ENCODE peak calls at places on chromosomes 6 and 20, in eight cellular contexts. One of them, this sample, is unnamed.

GRCh38 chr6:36625161-36625919 is 31.2 kb downstream of the SRSF3 start:
- ATAC-seq in Panc1: no peak
- ATAC-seq in HCT116: no peak
- ATAC-seq in HepG2: no peak
- ATAC-seq in GM12878: no peak
- ATAC-seq in K562: no peak
- ATAC-seq in GM23338: no peak
- ATAC-seq in upper lobe of left lung: no peak
- ATAC-seq in this sample: peak; percentile 43

GRCh38 chr20:61670274-61670673 is 395.4 kb downstream of the TAF4 start:
- ATAC-seq in HepG2: no peak
- ATAC-seq in GM12878: no peak
- ATAC-seq in GM23338: no peak
- ATAC-seq in upper lobe of left lung: no peak
- ATAC-seq in K562: no peak
- ATAC-seq in HCT116: no peak
- ATAC-seq in Panc1: no peak
- ATAC-seq in this sample: no peak

GRCh38 chr6:157075549-157076426 is 247.5 kb downstream of the TMEM242 start:
- ATAC-seq in GM12878: peak; percentile 92
- ATAC-seq in Panc1: no peak
- ATAC-seq in HCT116: no peak
- ATAC-seq in K562: peak; percentile 65
- ATAC-seq in upper lobe of left lung: no peak
- ATAC-seq in HepG2: no peak
- ATAC-seq in GM23338: no peak
- ATAC-seq in this sample: no peak

GRCh38 chr20:50572922-50573777 is 63.0 kb downstream of the PTPN1 start:
- ATAC-seq in HCT116: no peak
- ATAC-seq in upper lobe of left lung: no peak
- ATAC-seq in HepG2: no peak
- ATAC-seq in GM12878: no peak
- ATAC-seq in GM23338: no peak
- ATAC-seq in Panc1: no peak
- ATAC-seq in K562: no peak
- ATAC-seq in this sample: peak; percentile 66

GRCh38 chr6:158789115-158789917 is 29.9 kb downstream of the EZR start:
- ATAC-seq in upper lobe of left lung: no peak
- ATAC-seq in HepG2: peak; percentile 36
- ATAC-seq in HCT116: no peak
- ATAC-seq in GM12878: peak; percentile 32
- ATAC-seq in K562: no peak
- ATAC-seq in GM23338: no peak
- ATAC-seq in Panc1: no peak
- ATAC-seq in this sample: no peak

GRCh38 chr6:36290668-36291620 is 21.1 kb downstream of the PNPLA1 start:
- ATAC-seq in HepG2: no peak
- ATAC-seq in HCT116: no peak
- ATAC-seq in K562: peak; percentile 77
- ATAC-seq in GM23338: no peak
- ATAC-seq in Panc1: no peak
- ATAC-seq in upper lobe of left lung: no peak
- ATAC-seq in GM12878: no peak
- ATAC-seq in this sample: no peak

GRCh38 chr6:143838395-143838794 is 4.7 kb upstream of the LTV1 start:
- ATAC-seq in HCT116: no peak
- ATAC-seq in Panc1: no peak
- ATAC-seq in GM23338: no peak
- ATAC-seq in HepG2: no peak
- ATAC-seq in upper lobe of left lung: no peak
- ATAC-seq in K562: no peak
- ATAC-seq in GM12878: no peak
- ATAC-seq in this sample: no peak

GRCh38 chr20:52410182-52410647 is 218.6 kb upstream of the ZFP64 start:
- ATAC-seq in upper lobe of left lung: no peak
- ATAC-seq in Panc1: no peak
- ATAC-seq in HepG2: no peak
- ATAC-seq in K562: peak; percentile 31
- ATAC-seq in HCT116: no peak
- ATAC-seq in GM12878: no peak
- ATAC-seq in GM23338: no peak
- ATAC-seq in this sample: peak; percentile 84

GRCh38 chr20:62243906-62244515 is 5.7 kb downstream of the OSBPL2 start:
- ATAC-seq in HCT116: no peak
- ATAC-seq in HepG2: no peak
- ATAC-seq in K562: no peak
- ATAC-seq in upper lobe of left lung: no peak
- ATAC-seq in Panc1: no peak
- ATAC-seq in GM23338: no peak
- ATAC-seq in GM12878: no peak
- ATAC-seq in this sample: no peak

GRCh38 chr6:85078071-85078470 is 313.7 kb upstream of the TBX18 start:
- ATAC-seq in HCT116: peak; percentile 74
- ATAC-seq in K562: no peak
- ATAC-seq in GM12878: no peak
- ATAC-seq in HepG2: no peak
- ATAC-seq in Panc1: no peak
- ATAC-seq in GM23338: no peak
- ATAC-seq in upper lobe of left lung: no peak
- ATAC-seq in this sample: no peak

GRCh38 chr6:30951907-30952469 is 11.2 kb downstream of the MUCL3 start:
- ATAC-seq in Panc1: no peak
- ATAC-seq in HCT116: no peak
- ATAC-seq in GM23338: no peak
- ATAC-seq in K562: no peak
- ATAC-seq in GM12878: peak; percentile 6
- ATAC-seq in upper lobe of left lung: no peak
- ATAC-seq in HepG2: no peak
- ATAC-seq in this sample: no peak

GRCh38 chr6:4358414-4359107 is 223.2 kb upstream of the ECI2 start:
- ATAC-seq in upper lobe of left lung: peak; percentile 85
- ATAC-seq in GM23338: peak; percentile 78
- ATAC-seq in Panc1: peak; percentile 97
- ATAC-seq in GM12878: no peak
- ATAC-seq in HepG2: peak; percentile 94
- ATAC-seq in HCT116: peak; percentile 92
- ATAC-seq in K562: peak; percentile 86
- ATAC-seq in this sample: peak; percentile 95

GRCh38 chr6:84976516-84977420 is 212.4 kb upstream of the TBX18 start:
- ATAC-seq in GM12878: no peak
- ATAC-seq in K562: no peak
- ATAC-seq in Panc1: no peak
- ATAC-seq in HCT116: no peak
- ATAC-seq in upper lobe of left lung: no peak
- ATAC-seq in HepG2: no peak
- ATAC-seq in GM23338: no peak
- ATAC-seq in this sample: no peak

GRCh38 chr20:50197463-50197862 is 6.8 kb downstream of the CEBPB start:
- ATAC-seq in upper lobe of left lung: no peak
- ATAC-seq in GM23338: no peak
- ATAC-seq in Panc1: no peak
- ATAC-seq in HCT116: no peak
- ATAC-seq in K562: peak; percentile 21
- ATAC-seq in GM12878: no peak
- ATAC-seq in HepG2: peak; percentile 18
- ATAC-seq in this sample: no peak

GRCh38 chr20:3276400-3277015 is 37.5 kb upstream of the SLC4A11 start:
- ATAC-seq in GM12878: peak; percentile 83
- ATAC-seq in K562: peak; percentile 95
- ATAC-seq in upper lobe of left lung: no peak
- ATAC-seq in Panc1: peak; percentile 46
- ATAC-seq in HepG2: peak; percentile 87
- ATAC-seq in HCT116: peak; percentile 92
- ATAC-seq in GM23338: peak; percentile 88
- ATAC-seq in this sample: no peak

GRCh38 chr6:39685486-39685826 is 39.8 kb downstream of the KIF6 start:
- ATAC-seq in K562: no peak
- ATAC-seq in upper lobe of left lung: no peak
- ATAC-seq in HCT116: no peak
- ATAC-seq in Panc1: no peak
- ATAC-seq in HepG2: no peak
- ATAC-seq in GM23338: no peak
- ATAC-seq in GM12878: peak; percentile 77
- ATAC-seq in this sample: no peak

GRCh38 chr20:62117658-62118057 is 4.6 kb upstream of the LSM14B start:
- ATAC-seq in GM12878: no peak
- ATAC-seq in upper lobe of left lung: no peak
- ATAC-seq in K562: no peak
- ATAC-seq in Panc1: no peak
- ATAC-seq in HepG2: no peak
- ATAC-seq in GM23338: no peak
- ATAC-seq in HCT116: no peak
- ATAC-seq in this sample: no peak

DNA sequence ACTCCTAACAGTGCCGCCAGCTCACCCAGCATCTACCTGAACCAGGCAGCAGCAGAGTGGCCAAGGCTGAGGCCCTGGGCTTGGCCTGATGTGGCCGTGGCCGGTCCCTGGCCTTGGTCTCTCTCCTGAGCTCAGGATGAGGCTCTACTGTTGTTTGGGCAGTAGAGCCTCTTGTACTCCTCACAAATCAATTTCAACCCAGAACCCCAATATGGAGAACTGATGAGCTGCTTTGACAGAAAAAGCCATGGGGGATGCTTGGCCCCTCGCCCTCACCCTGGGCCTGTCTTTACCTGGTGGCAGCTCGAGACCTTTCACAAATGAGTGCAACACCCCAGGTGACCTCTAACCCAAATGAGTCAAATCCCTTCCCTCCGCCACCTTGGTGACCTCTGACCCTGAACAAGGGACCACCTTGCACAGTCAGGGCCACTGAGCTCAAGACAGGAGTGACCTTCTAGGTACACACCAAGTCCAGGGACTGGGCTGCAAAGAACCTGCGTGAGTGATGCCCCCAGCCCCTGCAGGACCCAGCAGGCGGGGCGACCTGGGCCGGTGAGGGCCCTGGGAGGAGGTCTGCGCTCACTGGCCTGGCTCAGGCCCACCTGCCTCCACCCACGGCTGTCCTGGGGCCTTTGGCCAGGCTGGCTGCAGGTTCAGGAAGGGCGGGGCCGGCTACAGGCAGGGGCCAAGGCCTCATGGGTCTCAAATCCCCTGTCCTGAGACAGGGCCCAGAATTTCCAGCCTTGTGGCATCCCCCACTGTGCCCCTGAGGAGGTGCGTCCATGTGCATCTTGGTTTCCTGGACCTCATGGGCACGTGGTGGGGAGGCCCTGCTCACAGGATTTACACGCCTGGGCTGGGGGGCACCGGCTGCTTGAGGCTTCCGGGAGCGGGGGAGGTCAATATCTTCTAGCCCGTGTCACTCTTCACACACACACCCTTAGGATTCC is 30.2 kb downstream of the PSMG4 start:
- ATAC-seq in K562: peak; percentile 60
- ATAC-seq in HepG2: no peak
- ATAC-seq in HCT116: no peak
- ATAC-seq in GM23338: no peak
- ATAC-seq in GM12878: no peak
- ATAC-seq in upper lobe of left lung: no peak
- ATAC-seq in Panc1: no peak
- ATAC-seq in this sample: no peak
- H3K4me1 ChIP-seq in K562: peaks cover 42% of the 10 kb centered on the region
- H3K4me1 ChIP-seq in HepG2: no peaks in the 10 kb centered on the region
- H3K4me1 ChIP-seq in HCT116: no peaks in the 10 kb centered on the region
- H3K4me1 ChIP-seq in GM23338: no peaks in the 10 kb centered on the region
- H3K4me1 ChIP-seq in GM12878: no peaks in the 10 kb centered on the region
- H3K4me1 ChIP-seq in upper lobe of left lung: peaks cover 4% of the 10 kb centered on the region
- H3K4me1 ChIP-seq in Panc1: no peaks in the 10 kb centered on the region
- H3K4me1 ChIP-seq in this sample: peaks cover 12% of the 10 kb centered on the region

DNA sequence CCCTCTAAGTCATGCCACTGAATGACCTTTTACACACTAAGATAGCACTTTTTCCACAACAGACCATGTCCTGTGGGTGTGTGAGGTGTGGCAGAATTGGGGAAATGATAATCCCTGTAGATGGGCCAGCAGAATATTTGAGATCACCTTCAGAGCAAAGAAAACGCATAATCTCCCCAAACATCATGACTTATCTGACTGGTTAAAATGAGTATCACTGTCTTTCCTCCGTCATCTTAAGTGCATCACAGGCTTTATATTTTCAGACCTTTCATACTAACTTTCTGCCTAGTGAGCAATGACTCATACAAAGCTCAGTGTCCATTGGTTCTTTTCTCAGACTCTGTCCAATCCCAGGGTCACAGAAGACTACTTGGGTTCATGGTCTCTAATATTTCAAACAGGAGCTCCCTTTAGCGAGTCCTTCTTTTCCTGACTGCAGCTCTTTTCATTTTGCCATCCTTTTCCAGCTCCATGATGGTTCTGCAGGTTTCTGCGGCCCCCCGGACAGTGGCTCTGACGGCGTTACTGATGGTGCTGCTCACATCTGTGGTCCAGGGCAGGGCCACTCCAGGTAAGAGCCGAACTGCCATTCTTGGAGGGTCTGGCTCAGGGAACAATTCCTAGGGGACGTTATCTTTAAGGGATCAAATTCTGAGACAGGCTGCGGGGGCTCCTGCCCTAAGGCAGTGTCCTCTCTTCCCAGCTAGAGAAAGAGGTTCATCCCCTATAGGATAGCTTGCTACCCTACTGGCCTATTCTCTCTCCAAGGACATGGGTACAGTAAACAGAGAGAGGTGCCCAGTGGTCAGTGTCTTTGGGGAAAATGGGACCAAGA is at the start of gene HLA-DPB1:
- ATAC-seq in K562: peak; percentile 95
- ATAC-seq in HCT116: peak; percentile 93
- ATAC-seq in HepG2: peak; percentile 89
- ATAC-seq in GM23338: peak; percentile 21
- ATAC-seq in upper lobe of left lung: peak; percentile 91
- ATAC-seq in GM12878: peak; percentile 81
- ATAC-seq in Panc1: peak; percentile 74
- ATAC-seq in this sample: peak; percentile 70
- TF ChIP-seq POLR2AphosphoS5 in K562: no peak
- TF ChIP-seq POLR2AphosphoS5 in HCT116: no peak
- TF ChIP-seq POLR2AphosphoS5 in HepG2: no peak
- TF ChIP-seq POLR2AphosphoS5 in GM23338: no peak
- TF ChIP-seq POLR2AphosphoS5 in upper lobe of left lung: no peak
- TF ChIP-seq POLR2AphosphoS5 in GM12878: peak; percentile 95
- TF ChIP-seq POLR2AphosphoS5 in Panc1: no peak
- TF ChIP-seq POLR2AphosphoS5 in this sample: no peak

DNA sequence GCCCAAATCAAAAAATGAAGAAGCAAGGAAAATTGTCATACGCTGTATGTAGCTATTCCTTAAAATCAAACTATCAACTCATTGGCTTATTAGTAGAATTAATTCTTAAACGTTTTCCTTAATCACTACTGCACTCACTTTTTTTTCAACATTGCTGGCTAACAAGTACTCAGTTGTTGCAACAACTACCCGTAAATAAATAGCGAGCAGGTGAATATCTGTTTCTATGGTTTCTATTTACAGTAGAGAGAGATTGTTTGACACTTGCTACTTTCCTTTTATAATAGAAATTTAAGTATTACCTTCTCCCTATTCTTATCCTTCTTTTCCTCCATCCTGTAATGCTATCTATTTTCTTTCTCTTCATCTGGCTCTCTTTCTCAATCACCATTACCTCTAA is 25.1 kb downstream of the FRK start:
- ATAC-seq in GM12878: no peak
- ATAC-seq in Panc1: no peak
- ATAC-seq in GM23338: no peak
- ATAC-seq in upper lobe of left lung: no peak
- ATAC-seq in HepG2: no peak
- ATAC-seq in K562: no peak
- ATAC-seq in HCT116: no peak
- ATAC-seq in this sample: no peak
- H3K4me1 ChIP-seq in GM12878: no peaks in the 10 kb centered on the region
- H3K4me1 ChIP-seq in Panc1: no peaks in the 10 kb centered on the region
- H3K4me1 ChIP-seq in GM23338: peaks cover 6% of the 10 kb centered on the region
- H3K4me1 ChIP-seq in upper lobe of left lung: peaks cover 18% of the 10 kb centered on the region
- H3K4me1 ChIP-seq in HepG2: peaks cover 24% of the 10 kb centered on the region
- H3K4me1 ChIP-seq in K562: peaks cover 12% of the 10 kb centered on the region
- H3K4me1 ChIP-seq in HCT116: no peaks in the 10 kb centered on the region
- H3K4me1 ChIP-seq in this sample: peaks cover 18% of the 10 kb centered on the region

GRCh38 chr6:7938562-7939185 is 28.1 kb upstream of the TXNDC5 start:
- ATAC-seq in HCT116: no peak
- ATAC-seq in upper lobe of left lung: no peak
- ATAC-seq in GM23338: no peak
- ATAC-seq in GM12878: peak; percentile 40
- ATAC-seq in K562: peak; percentile 76
- ATAC-seq in Panc1: no peak
- ATAC-seq in HepG2: peak; percentile 76
- ATAC-seq in this sample: peak; percentile 43
- TF ChIP-seq POLR2AphosphoS5 in HCT116: no peak
- TF ChIP-seq POLR2AphosphoS5 in upper lobe of left lung: no peak
- TF ChIP-seq POLR2AphosphoS5 in GM23338: no peak
- TF ChIP-seq POLR2AphosphoS5 in GM12878: no peak
- TF ChIP-seq POLR2AphosphoS5 in K562: no peak
- TF ChIP-seq POLR2AphosphoS5 in Panc1: no peak
- TF ChIP-seq POLR2AphosphoS5 in HepG2: no peak
- TF ChIP-seq POLR2AphosphoS5 in this sample: no peak

This sample was measured in gastroesophageal sphincter.